ENCODE peak calls at places on chromosomes 5 and 9, in six cellular contexts. One of them, this sample, is unnamed.
A peak's percentile ranks its signal among the peaks of the same experiment; 100 is the strongest.

GRCh38 chr5:19492861-19493260 is 495.1 kb downstream of the CDH18 start:
- DNase-seq in endothelial cell: no peak
- DNase-seq in CD4-positive, alpha-beta T cell: no peak
- DNase-seq in lower leg skin: no peak
- DNase-seq in breast epithelium: no peak
- DNase-seq in uterus: no peak
- DNase-seq in this sample: no peak

GRCh38 chr9:72597606-72598005 is 76.2 kb downstream of the TMC1 start:
- DNase-seq in CD4-positive, alpha-beta T cell: no peak
- DNase-seq in uterus: no peak
- DNase-seq in lower leg skin: no peak
- DNase-seq in breast epithelium: no peak
- DNase-seq in endothelial cell: no peak
- DNase-seq in this sample: no peak

GRCh38 chr9:104682642-104683041 is 11.7 kb upstream of the OR13D1 start:
- DNase-seq in endothelial cell: no peak
- DNase-seq in CD4-positive, alpha-beta T cell: no peak
- DNase-seq in lower leg skin: no peak
- DNase-seq in uterus: no peak
- DNase-seq in breast epithelium: no peak
- DNase-seq in this sample: no peak

GRCh38 chr5:68646142-68646541 is 430.6 kb downstream of the PIK3R1 start:
- DNase-seq in uterus: no peak
- DNase-seq in endothelial cell: no peak
- DNase-seq in CD4-positive, alpha-beta T cell: no peak
- DNase-seq in lower leg skin: no peak
- DNase-seq in breast epithelium: no peak
- DNase-seq in this sample: no peak

GRCh38 chr5:1118231-1118698 is 6.4 kb upstream of the SLC12A7 start:
- DNase-seq in endothelial cell: no peak
- DNase-seq in uterus: peak; percentile 85
- DNase-seq in CD4-positive, alpha-beta T cell: no peak
- DNase-seq in lower leg skin: no peak
- DNase-seq in breast epithelium: no peak
- DNase-seq in this sample: peak; percentile 56

GRCh38 chr5:159337291-159337974 is 7.1 kb upstream of the IL12B start:
- DNase-seq in endothelial cell: no peak
- DNase-seq in lower leg skin: no peak
- DNase-seq in CD4-positive, alpha-beta T cell: no peak
- DNase-seq in uterus: no peak
- DNase-seq in breast epithelium: no peak
- DNase-seq in this sample: no peak

GRCh38 chr5:11166906-11167305 is 405.9 kb upstream of the DAP start:
- DNase-seq in endothelial cell: no peak
- DNase-seq in breast epithelium: no peak
- DNase-seq in CD4-positive, alpha-beta T cell: no peak
- DNase-seq in uterus: no peak
- DNase-seq in lower leg skin: no peak
- DNase-seq in this sample: no peak

GRCh38 chr9:113511047-113511521 is 47.6 kb downstream of the RGS3 start:
- DNase-seq in lower leg skin: no peak
- DNase-seq in uterus: no peak
- DNase-seq in CD4-positive, alpha-beta T cell: no peak
- DNase-seq in endothelial cell: no peak
- DNase-seq in breast epithelium: no peak
- DNase-seq in this sample: no peak

GRCh38 chr5:67156976-67157583 is 39.5 kb downstream of the CD180 start:
- DNase-seq in uterus: no peak
- DNase-seq in CD4-positive, alpha-beta T cell: peak; percentile 45
- DNase-seq in breast epithelium: no peak
- DNase-seq in lower leg skin: no peak
- DNase-seq in endothelial cell: peak; percentile 28
- DNase-seq in this sample: no peak

GRCh38 chr5:92580814-92581213 is 1000.2 kb downstream of the NR2F1-AS1 start:
- DNase-seq in endothelial cell: no peak
- DNase-seq in lower leg skin: no peak
- DNase-seq in uterus: no peak
- DNase-seq in breast epithelium: no peak
- DNase-seq in CD4-positive, alpha-beta T cell: no peak
- DNase-seq in this sample: no peak

GRCh38 chr9:12730952-12731351 is 37.8 kb downstream of the TYRP1 start:
- DNase-seq in uterus: no peak
- DNase-seq in breast epithelium: no peak
- DNase-seq in endothelial cell: no peak
- DNase-seq in CD4-positive, alpha-beta T cell: no peak
- DNase-seq in lower leg skin: no peak
- DNase-seq in this sample: no peak

GRCh38 chr9:6302417-6302816 is 25.8 kb upstream of the TPD52L3 start:
- DNase-seq in CD4-positive, alpha-beta T cell: no peak
- DNase-seq in lower leg skin: no peak
- DNase-seq in endothelial cell: no peak
- DNase-seq in breast epithelium: no peak
- DNase-seq in uterus: no peak
- DNase-seq in this sample: no peak

GRCh38 chr5:170629566-170630175 is 125.9 kb downstream of the KCNIP1 start:
- DNase-seq in uterus: no peak
- DNase-seq in lower leg skin: peak; percentile 74
- DNase-seq in endothelial cell: no peak
- DNase-seq in breast epithelium: no peak
- DNase-seq in CD4-positive, alpha-beta T cell: no peak
- DNase-seq in this sample: no peak

GRCh38 chr5:77102549-77102948 is 15.5 kb upstream of the ZBED3 start:
- DNase-seq in breast epithelium: no peak
- DNase-seq in lower leg skin: no peak
- DNase-seq in CD4-positive, alpha-beta T cell: no peak
- DNase-seq in uterus: no peak
- DNase-seq in endothelial cell: no peak
- DNase-seq in this sample: no peak

GRCh38 chr9:37969130-37969529 is 65.2 kb upstream of the SLC25A51 start:
- DNase-seq in uterus: no peak
- DNase-seq in endothelial cell: no peak
- DNase-seq in breast epithelium: no peak
- DNase-seq in CD4-positive, alpha-beta T cell: no peak
- DNase-seq in lower leg skin: no peak
- DNase-seq in this sample: no peak

GRCh38 chr5:83509535-83509934 is 38.0 kb downstream of the VCAN start:
- DNase-seq in breast epithelium: no peak
- DNase-seq in endothelial cell: no peak
- DNase-seq in CD4-positive, alpha-beta T cell: no peak
- DNase-seq in lower leg skin: no peak
- DNase-seq in uterus: peak; percentile 26
- DNase-seq in this sample: no peak

GRCh38 chr5:6602441-6602840 is 30.4 kb downstream of the NSUN2 start:
- DNase-seq in breast epithelium: no peak
- DNase-seq in CD4-positive, alpha-beta T cell: no peak
- DNase-seq in endothelial cell: no peak
- DNase-seq in uterus: no peak
- DNase-seq in lower leg skin: no peak
- DNase-seq in this sample: no peak

GRCh38 chr5:139788294-139788875 is 7.2 kb upstream of the PSD2 start:
- DNase-seq in lower leg skin: no peak
- DNase-seq in endothelial cell: no peak
- DNase-seq in breast epithelium: no peak
- DNase-seq in uterus: no peak
- DNase-seq in CD4-positive, alpha-beta T cell: no peak
- DNase-seq in this sample: no peak

GRCh38 chr9:34552986-34553385 is 30.2 kb upstream of the ENHO start:
- DNase-seq in CD4-positive, alpha-beta T cell: no peak
- DNase-seq in lower leg skin: peak; percentile 57
- DNase-seq in breast epithelium: no peak
- DNase-seq in uterus: no peak
- DNase-seq in endothelial cell: no peak
- DNase-seq in this sample: no peak

GRCh38 chr5:28707706-28708105 is 1669.3 kb upstream of the CDH9 start:
- DNase-seq in CD4-positive, alpha-beta T cell: no peak
- DNase-seq in breast epithelium: no peak
- DNase-seq in uterus: no peak
- DNase-seq in endothelial cell: no peak
- DNase-seq in lower leg skin: no peak
- DNase-seq in this sample: no peak

GRCh38 chr5:131386779-131387178 is 122.9 kb downstream of the CDC42SE2 start:
- DNase-seq in endothelial cell: no peak
- DNase-seq in CD4-positive, alpha-beta T cell: no peak
- DNase-seq in lower leg skin: no peak
- DNase-seq in uterus: no peak
- DNase-seq in breast epithelium: no peak
- DNase-seq in this sample: no peak

GRCh38 chr5:160467555-160468418 is 46.1 kb downstream of the PTTG1 start:
- DNase-seq in endothelial cell: peak; percentile 47
- DNase-seq in CD4-positive, alpha-beta T cell: peak; percentile 52
- DNase-seq in breast epithelium: no peak
- DNase-seq in lower leg skin: peak; percentile 92
- DNase-seq in uterus: peak; percentile 21
- DNase-seq in this sample: peak; percentile 34

GRCh38 chr9:80507611-80508010 is 935.8 kb downstream of the TLE4 start:
- DNase-seq in CD4-positive, alpha-beta T cell: no peak
- DNase-seq in lower leg skin: no peak
- DNase-seq in breast epithelium: no peak
- DNase-seq in endothelial cell: no peak
- DNase-seq in uterus: no peak
- DNase-seq in this sample: no peak

GRCh38 chr9:106449528-106449927 is 413.4 kb upstream of the ZNF462 start:
- DNase-seq in breast epithelium: no peak
- DNase-seq in lower leg skin: no peak
- DNase-seq in CD4-positive, alpha-beta T cell: no peak
- DNase-seq in uterus: no peak
- DNase-seq in endothelial cell: no peak
- DNase-seq in this sample: no peak

DNA sequence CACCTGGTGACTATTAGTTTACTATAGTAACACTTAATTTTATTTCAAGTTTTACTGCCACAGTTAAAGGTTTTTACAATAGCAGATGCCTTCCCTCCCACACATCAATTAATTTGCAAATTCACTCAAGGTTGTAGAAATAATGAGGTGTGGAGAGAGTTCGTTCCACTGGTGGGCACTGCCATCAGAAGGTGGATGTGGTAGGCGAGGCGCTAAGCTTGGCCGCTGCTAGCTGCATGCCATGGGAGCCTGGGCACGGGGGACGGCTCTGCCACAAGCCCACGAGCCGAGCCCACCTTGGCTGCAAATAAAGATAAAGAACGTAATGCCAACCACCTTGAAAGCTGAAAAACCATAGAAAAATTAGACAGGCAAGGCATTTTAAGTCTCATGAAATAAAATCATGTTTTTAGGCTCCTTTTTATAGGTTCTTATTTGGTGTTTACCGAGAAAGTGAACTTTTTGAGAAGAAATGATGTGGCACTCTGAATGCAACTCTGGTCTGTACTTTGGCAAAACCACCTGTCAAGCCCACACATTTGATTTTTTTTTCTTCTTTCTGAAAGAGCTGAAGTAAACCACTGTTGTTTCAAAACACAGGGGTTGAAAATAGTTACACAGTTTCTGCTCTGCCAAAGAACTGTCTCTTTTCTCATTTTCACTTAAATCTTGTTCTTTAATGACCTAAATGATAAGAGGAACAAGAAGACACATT is 47.6 kb downstream of the MED27 start:
- DNase-seq in CD4-positive, alpha-beta T cell: no peak
- DNase-seq in lower leg skin: no peak
- DNase-seq in endothelial cell: no peak
- DNase-seq in breast epithelium: no peak
- DNase-seq in uterus: no peak
- DNase-seq in this sample: no peak
- TF ChIP-seq CTCF in CD4-positive, alpha-beta T cell: no peak
- TF ChIP-seq CTCF in lower leg skin: no peak
- TF ChIP-seq CTCF in endothelial cell: no peak
- TF ChIP-seq CTCF in breast epithelium: no peak
- TF ChIP-seq CTCF in uterus: no peak
- TF ChIP-seq CTCF in this sample: no peak

GRCh38 chr5:154421868-154422267 is 23.9 kb upstream of the SAP30L start:
- DNase-seq in uterus: no peak
- DNase-seq in CD4-positive, alpha-beta T cell: no peak
- DNase-seq in lower leg skin: peak; percentile 5
- DNase-seq in breast epithelium: no peak
- DNase-seq in endothelial cell: peak; percentile 48
- DNase-seq in this sample: no peak
- TF ChIP-seq CTCF in uterus: no peak
- TF ChIP-seq CTCF in CD4-positive, alpha-beta T cell: no peak
- TF ChIP-seq CTCF in lower leg skin: no peak
- TF ChIP-seq CTCF in breast epithelium: no peak
- TF ChIP-seq CTCF in endothelial cell: peak; percentile 31
- TF ChIP-seq CTCF in this sample: no peak

GRCh38 chr9:4229252-4229651 is 70.6 kb downstream of the GLIS3 start:
- DNase-seq in uterus: no peak
- DNase-seq in endothelial cell: no peak
- DNase-seq in lower leg skin: no peak
- DNase-seq in CD4-positive, alpha-beta T cell: no peak
- DNase-seq in breast epithelium: no peak
- DNase-seq in this sample: no peak
- TF ChIP-seq CTCF in uterus: no peak
- TF ChIP-seq CTCF in endothelial cell: no peak
- TF ChIP-seq CTCF in lower leg skin: no peak
- TF ChIP-seq CTCF in CD4-positive, alpha-beta T cell: no peak
- TF ChIP-seq CTCF in breast epithelium: no peak
- TF ChIP-seq CTCF in this sample: no peak

GRCh38 chr5:132747064-132747692 is at the start of gene CCNI2:
- DNase-seq in uterus: no peak
- DNase-seq in breast epithelium: no peak
- DNase-seq in CD4-positive, alpha-beta T cell: peak; percentile 55
- DNase-seq in lower leg skin: no peak
- DNase-seq in endothelial cell: peak; percentile 32
- DNase-seq in this sample: no peak
- TF ChIP-seq CTCF in uterus: no peak
- TF ChIP-seq CTCF in breast epithelium: no peak
- TF ChIP-seq CTCF in CD4-positive, alpha-beta T cell: peak; percentile 19
- TF ChIP-seq CTCF in lower leg skin: no peak
- TF ChIP-seq CTCF in endothelial cell: no peak
- TF ChIP-seq CTCF in this sample: no peak

DNA sequence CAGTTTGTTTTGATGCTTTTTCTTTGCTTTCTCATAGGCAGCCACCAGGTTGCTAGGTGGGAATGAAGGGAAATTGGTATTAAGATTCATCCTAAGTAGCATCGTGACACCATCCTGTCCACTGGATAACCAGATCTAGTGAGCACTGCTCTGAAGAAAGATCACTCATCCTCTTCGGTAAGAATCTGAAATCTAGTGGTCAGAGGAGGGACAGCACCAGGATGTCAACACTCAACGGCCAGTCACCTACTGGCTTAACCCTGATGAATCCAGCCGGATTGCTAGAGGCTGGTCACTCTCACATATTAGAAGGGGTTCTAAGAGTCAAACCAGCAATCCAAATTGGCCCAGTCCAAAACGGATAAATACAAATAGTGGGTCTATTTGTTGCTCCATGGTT is 50.8 kb downstream of the DCP2 start:
- DNase-seq in breast epithelium: no peak
- DNase-seq in endothelial cell: no peak
- DNase-seq in uterus: no peak
- DNase-seq in CD4-positive, alpha-beta T cell: no peak
- DNase-seq in lower leg skin: no peak
- DNase-seq in this sample: no peak
- TF ChIP-seq CTCF in breast epithelium: no peak
- TF ChIP-seq CTCF in endothelial cell: no peak
- TF ChIP-seq CTCF in uterus: no peak
- TF ChIP-seq CTCF in CD4-positive, alpha-beta T cell: no peak
- TF ChIP-seq CTCF in lower leg skin: no peak
- TF ChIP-seq CTCF in this sample: no peak

This sample was measured in omental fat pad.